ENCODE peak calls at places on chromosomes 16 and 17, in ten cellular contexts. P is SJSA1, T is T-helper 17 cell, W is occipital lobe, C is NCI-H524 treated with DMSO at 0.1 percent for 48 hours, R is AG09319, L is T1000, D is anterior cingulate cortex, J is NCI-H748 treated with DMSO at 0.1 percent for 48 hours, B is activated T-cell treated with anti-CD3 and anti-CD28 coated beads for 24 hours. O is an unnamed sample.
A peak's percentile ranks its signal among the peaks of the same experiment; 100 is the strongest.

GRCh38 chr16:1708768-1709180 is 2.8 kb downstream of the MAPK8IP3 start:
- DNase-seq in P (no peak), T (no peak), W (peak; percentile 44), C (peak; percentile 55), R (no peak), L (peak; percentile 49), D (no peak), J (no peak), B (no peak), O (no peak)

GRCh38 chr17:42288078-42288984 is at the start of gene STAT5A:
- DNase-seq in P (peak; percentile 73), T (peak; percentile 65), W (peak; percentile 49), C (no peak), R (peak; percentile 63), L (peak; percentile 14), D (no peak), J (no peak), B (peak; percentile 64), O (peak; percentile 92)

GRCh38 chr17:81980122-81980521 is 2.7 kb downstream of the ASPSCR1 start:
- DNase-seq in P (no peak), T (no peak), W (no peak), C (no peak), R (no peak), L (no peak), D (no peak), J (no peak), B (no peak), O (no peak)

GRCh38 chr17:77464988-77465357 is 324.2 kb downstream of the SEC14L1 start:
- DNase-seq in P (no peak), T (no peak), W (no peak), C (no peak), R (no peak), L (no peak), D (no peak), J (no peak), B (no peak), O (no peak)

GRCh38 chr17:82003411-82004381 is 19.0 kb downstream of the CENPX start:
- DNase-seq in P (peak; percentile 99), T (no peak), W (no peak), C (no peak), R (peak; percentile 68), L (peak; percentile 97), D (no peak), J (no peak), B (peak; percentile 8), O (peak; percentile 73)

GRCh38 chr16:8645831-8646230 is 24.3 kb downstream of the METTL22 start:
- DNase-seq in P (no peak), T (no peak), W (no peak), C (no peak), R (no peak), L (no peak), D (no peak), J (no peak), B (no peak), O (no peak)

GRCh38 chr17:79852748-79853147 is 13.5 kb upstream of the CBX4 start:
- DNase-seq in P (no peak), T (no peak), W (no peak), C (no peak), R (no peak), L (no peak), D (no peak), J (no peak), B (no peak), O (no peak)

GRCh38 chr16:1465567-1465915 is 9.3 kb downstream of the CLCN7 start:
- DNase-seq in P (no peak), T (no peak), W (no peak), C (no peak), R (no peak), L (no peak), D (no peak), J (no peak), B (no peak), O (no peak)

GRCh38 chr16:19438739-19439138 is 21.1 kb downstream of the TMC5 start:
- DNase-seq in P (no peak), T (no peak), W (no peak), C (no peak), R (no peak), L (no peak), D (no peak), J (no peak), B (no peak), O (no peak)

GRCh38 chr17:6505425-6506142 is 50.8 kb downstream of the PITPNM3 start:
- DNase-seq in P (no peak), T (no peak), W (no peak), C (no peak), R (no peak), L (no peak), D (no peak), J (no peak), B (no peak), O (no peak)

GRCh38 chr17:29573871-29574731 is 5.6 kb downstream of the TP53I13 start:
- DNase-seq in P (no peak), T (no peak), W (no peak), C (no peak), R (no peak), L (no peak), D (no peak), J (no peak), B (no peak), O (peak; percentile 18)

GRCh38 chr17:42339221-42339620 is 49.0 kb downstream of the STAT3 start:
- DNase-seq in P (no peak), T (no peak), W (no peak), C (no peak), R (no peak), L (no peak), D (no peak), J (no peak), B (no peak), O (no peak)

GRCh38 chr16:48524348-48525200 is 85.4 kb downstream of the N4BP1 start:
- DNase-seq in P (no peak), T (no peak), W (no peak), C (no peak), R (no peak), L (no peak), D (no peak), J (no peak), B (no peak), O (no peak)

GRCh38 chr16:14606102-14606501 is 24.0 kb downstream of the PARN start:
- DNase-seq in P (no peak), T (no peak), W (no peak), C (no peak), R (no peak), L (no peak), D (no peak), J (no peak), B (no peak), O (no peak)

O was measured in ovary.